ENCODE peak calls at places on chromosomes 12 and 14, in four cellular contexts. Q is astrocyte of the spinal cord, T is GM23338, H is fibroblast of lung. D is an unnamed sample.

GRCh38 chr14:60327447-60328331 is 78.7 kb downstream of the PPM1A start:
- DNase-seq in T (peak; percentile 69), H (peak; percentile 30), Q (no peak), D (peak; percentile 49)

GRCh38 chr12:98516184-98516873 is 939 bp downstream of the TMPO start:
- DNase-seq in H (peak; percentile 87), Q (peak; percentile 85), T (peak; percentile 91), D (peak; percentile 40)

GRCh38 chr12:123034022-123034541 is 53.6 kb downstream of the ARL6IP4 start:
- DNase-seq in T (no peak), Q (no peak), H (no peak), D (no peak)

GRCh38 chr14:68133856-68134255 is 314.3 kb downstream of the RAD51B start:
- DNase-seq in Q (no peak), H (no peak), T (no peak), D (no peak)

GRCh38 chr12:57630891-57631433 is 2.0 kb downstream of the B4GALNT1 start:
- DNase-seq in H (no peak), Q (no peak), T (no peak), D (no peak)

GRCh38 chr12:105083551-105084105 is 630 bp downstream of the ALDH1L2 start:
- DNase-seq in Q (peak; percentile 70), T (peak; percentile 37), H (peak; percentile 81), D (no peak)

GRCh38 chr14:95679995-95680735 is 6.1 kb upstream of the TCL1B start:
- DNase-seq in H (no peak), Q (no peak), T (peak; percentile 58), D (no peak)

GRCh38 chr12:41577995-41578394 is 389.9 kb downstream of the PDZRN4 start:
- DNase-seq in T (no peak), H (no peak), Q (no peak), D (no peak)

GRCh38 chr14:105200074-105200473 is 19.0 kb upstream of the NUDT14 start:
- DNase-seq in H (no peak), T (no peak), Q (no peak), D (no peak)

GRCh38 chr12:66571361-66571760 is 107.5 kb downstream of the GRIP1 start:
- DNase-seq in T (no peak), H (no peak), Q (no peak), D (no peak)

GRCh38 chr12:63294327-63294632 is 143.3 kb upstream of the AVPR1A start:
- DNase-seq in T (no peak), Q (peak; percentile 93), H (peak; percentile 43), D (no peak)

GRCh38 chr12:107411792-107412535 is 273.6 kb upstream of the PWP1 start:
- DNase-seq in H (peak; percentile 36), T (no peak), Q (peak; percentile 76), D (no peak)

GRCh38 chr12:56688846-56689113 is 696 bp upstream of the PTGES3 start:
- DNase-seq in H (no peak), T (no peak), Q (no peak), D (no peak)

GRCh38 chr14:32134448-32135070 is 57.5 kb downstream of the ARHGAP5 start:
- DNase-seq in Q (peak; percentile 15), T (no peak), H (peak; percentile 34), D (no peak)

GRCh38 chr14:84006643-84007137 is 1523.3 kb upstream of the FLRT2 start:
- DNase-seq in Q (no peak), T (peak; percentile 33), H (peak; percentile 8), D (no peak)

GRCh38 chr12:47307680-47308399 is 228.1 kb upstream of the AMIGO2 start:
- DNase-seq in Q (peak; percentile 81), H (peak; percentile 75), T (peak; percentile 75), D (no peak)

GRCh38 chr12:84069699-84070098 is 842.9 kb downstream of the SLC6A15 start:
- DNase-seq in T (no peak), Q (no peak), H (no peak), D (no peak)

GRCh38 chr14:95739356-95739755 is 25.4 kb upstream of the TCL1A start:
- DNase-seq in H (no peak), T (no peak), Q (no peak), D (no peak)

GRCh38 chr12:68581926-68582325 is 28.8 kb upstream of the RAP1B start:
- DNase-seq in T (no peak), Q (no peak), H (peak; percentile 60), D (no peak)

GRCh38 chr14:103384450-103385152 is 614 bp upstream of the MARK3 start:
- DNase-seq in H (no peak), Q (no peak), T (no peak), D (no peak)

GRCh38 chr14:76844223-76844622 is 18.0 kb downstream of the LRRC74A start:
- DNase-seq in H (no peak), Q (peak; percentile 30), T (peak; percentile 61), D (no peak)

GRCh38 chr12:62717636-62718035 is 217.3 kb downstream of the PPM1H start:
- DNase-seq in T (no peak), Q (no peak), H (no peak), D (no peak)

GRCh38 chr12:75954076-75954475 is 77.5 kb downstream of the PHLDA1 start:
- DNase-seq in H (peak; percentile 97), Q (peak; percentile 95), T (peak; percentile 57), D (no peak)

GRCh38 chr12:28189774-28190320 is 409 bp upstream of the CCDC91 start:
- DNase-seq in H (no peak), Q (no peak), T (no peak), D (no peak)

GRCh38 chr12:75781532-75782046 is 250.0 kb downstream of the PHLDA1 start:
- DNase-seq in H (peak; percentile 57), T (no peak), Q (peak; percentile 27), D (no peak)

GRCh38 chr12:57171668-57172067 is 24.2 kb upstream of the LRP1-AS start:
- DNase-seq in Q (no peak), T (no peak), H (peak; percentile 93), D (no peak)

GRCh38 chr12:112418248-112418595 is 525 bp upstream of the PTPN11 start:
- DNase-seq in Q (no peak), H (no peak), T (no peak), D (no peak)

GRCh38 chr14:66965831-66966230 is 223.4 kb upstream of the GARIN2 start:
- DNase-seq in T (no peak), H (peak; percentile 1), Q (peak; percentile 1), D (no peak)

GRCh38 chr12:113467154-113467513 is 4.5 kb downstream of the LHX5 start:
- DNase-seq in Q (no peak), H (no peak), T (peak; percentile 45), D (no peak)

GRCh38 chr14:70005281-70005805 is 126.1 kb downstream of the SMOC1 start:
- DNase-seq in T (no peak), H (no peak), Q (no peak), D (no peak)

GRCh38 chr14:76810953-76811400 is 1.7 kb downstream of the ANGEL1 start:
- DNase-seq in T (peak; percentile 41), H (peak; percentile 59), Q (peak; percentile 35), D (no peak)

GRCh38 chr14:36676236-36676635 is 14.6 kb downstream of the PAX9 start:
- DNase-seq in H (no peak), T (peak; percentile 80), Q (no peak), D (no peak)

GRCh38 chr12:34601689-34602088 is 579.4 kb downstream of the ALG10 start:
- DNase-seq in H (no peak), T (no peak), Q (no peak), D (no peak)

GRCh38 chr14:98077176-98077575 is 1194.8 kb downstream of the BCL11B start:
- DNase-seq in Q (no peak), H (no peak), T (no peak), D (no peak)

GRCh38 chr12:121849211-121849610 is 9.4 kb downstream of the HPD start:
- DNase-seq in H (no peak), Q (no peak), T (no peak), D (no peak)

GRCh38 chr14:22200977-22201605 is 387.9 kb downstream of the DAD1 start:
- DNase-seq in T (peak; percentile 86), Q (peak; percentile 67), H (peak; percentile 66), D (no peak)

GRCh38 chr12:122350444-122350843 is 72.0 kb downstream of the CLIP1 start:
- DNase-seq in Q (peak; percentile 65), T (no peak), H (peak; percentile 78), D (no peak)

GRCh38 chr12:111033281-111034147 is 113.1 kb upstream of the MYL2 start:
- DNase-seq in H (no peak), T (peak; percentile 77), Q (no peak), D (peak; percentile 57)
- TF ChIP-seq CTCF in H (no peak), T (peak; percentile 87), Q (peak; percentile 23), D (peak; percentile 48)

GRCh38 chr14:99199854-99200653 is 71.9 kb downstream of the BCL11B start:
- DNase-seq in Q (no peak), T (no peak), H (no peak), D (no peak)
- TF ChIP-seq CTCF in Q (peak; percentile 6), T (no peak), H (no peak), D (no peak)

GRCh38 chr14:93219103-93219726 is 12.2 kb downstream of the UBR7 start:
- DNase-seq in Q (peak; percentile 69), H (peak; percentile 72), T (peak; percentile 88), D (no peak)
- TF ChIP-seq CTCF in Q (peak; percentile 74), H (peak; percentile 60), T (peak; percentile 82), D (peak; percentile 34)

DNA sequence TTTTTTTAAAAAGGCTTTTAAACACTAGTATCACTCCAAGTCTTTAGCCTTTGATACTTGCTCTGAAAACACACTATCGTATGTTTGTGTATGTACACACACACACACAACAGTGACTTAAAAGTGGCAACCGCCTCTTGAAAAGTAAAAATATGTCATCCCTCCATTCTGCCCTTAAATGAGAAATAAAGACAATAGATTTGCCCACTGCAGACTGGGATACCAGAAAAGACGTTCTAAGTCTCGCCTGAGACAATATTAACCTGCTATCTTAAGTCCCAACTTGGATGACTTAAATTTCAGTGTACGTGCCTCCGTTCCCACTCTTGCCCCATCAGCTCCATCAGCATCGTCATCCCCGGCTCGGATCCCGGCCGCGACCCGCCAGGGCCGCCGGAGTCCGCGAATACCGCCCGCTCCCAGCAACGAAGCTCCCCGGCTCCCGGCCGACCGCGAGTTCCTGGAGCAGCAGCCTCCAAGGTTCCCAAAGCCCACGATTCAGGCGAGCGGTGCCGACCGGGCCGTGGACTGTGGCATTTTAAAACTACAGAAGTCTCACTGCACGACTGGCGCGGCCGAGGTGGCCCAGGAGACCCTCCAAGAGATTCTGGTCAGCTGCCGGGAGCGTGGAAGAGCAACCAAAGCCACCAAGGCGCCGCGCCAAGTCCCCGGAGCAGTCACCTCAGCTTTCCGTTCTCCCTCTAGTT is 2.8 kb upstream of the ARID2 start:
- DNase-seq in Q (peak; percentile 51), H (peak; percentile 33), T (peak; percentile 43), D (peak; percentile 72)
- TF ChIP-seq CTCF in Q (no peak), H (no peak), T (no peak), D (no peak)

GRCh38 chr14:71021347-71022014 is 114.2 kb downstream of the PCNX1 start:
- DNase-seq in T (no peak), Q (peak; percentile 76), H (peak; percentile 65), D (no peak)

GRCh38 chr14:71022015-71022919 is 115.0 kb downstream of the PCNX1 start:
- DNase-seq in T (no peak), H (no peak), Q (no peak), D (no peak)

GRCh38 chr14:71022939-71023338 is 115.7 kb downstream of the PCNX1 start:
- DNase-seq in H (no peak), T (no peak), Q (no peak), D (no peak)
- TF ChIP-seq CTCF in H (no peak), T (no peak), Q (no peak), D (no peak)